ENCODE peak calls at places on chromosomes 12 and 14, in eight cellular contexts. B is NCI-H460, O is uterus, R is T follicular helper cell, U is AG20443, I is NCI-H1092 treated with DMSO at 0.1 percent for 48 hours, D is lower leg skin, N is AG04450. Z is an unnamed sample.

GRCh38 chr14:67541448-67542387 is 8.6 kb downstream of the PLEKHH1 start:
- DNase-seq in B (no peak), R (no peak), D (peak; percentile 39), U (no peak), I (no peak), N (no peak), O (no peak), Z (no peak)

GRCh38 chr14:69540654-69541335 is 33.9 kb downstream of the CCDC177 start:
- DNase-seq in O (no peak), N (no peak), D (no peak), R (no peak), U (no peak), B (no peak), I (no peak), Z (no peak)

GRCh38 chr14:91416744-91417133 is 881 bp downstream of the CCDC88C start:
- DNase-seq in I (no peak), R (no peak), U (no peak), D (no peak), B (no peak), N (no peak), O (no peak), Z (no peak)

GRCh38 chr12:93302331-93303229 is 75.1 kb upstream of the NUDT4 start:
- DNase-seq in N (peak; percentile 82), B (no peak), R (no peak), D (no peak), U (peak; percentile 47), O (no peak), I (no peak), Z (no peak)

GRCh38 chr14:93207468-93208308 is 632 bp downstream of the UBR7 start:
- DNase-seq in I (peak; percentile 61), O (peak; percentile 44), N (no peak), B (peak; percentile 65), R (no peak), D (no peak), U (peak; percentile 74), Z (peak; percentile 74)

GRCh38 chr14:87231336-87232026 is 761.5 kb downstream of the GALC start:
- DNase-seq in D (no peak), B (no peak), O (no peak), R (no peak), U (peak; percentile 19), I (no peak), N (no peak), Z (peak; percentile 4)

GRCh38 chr14:72975776-72976175 is 49.5 kb downstream of the DCAF4 start:
- DNase-seq in N (no peak), B (no peak), O (no peak), D (no peak), I (no peak), R (no peak), U (no peak), Z (no peak)

GRCh38 chr12:113961921-113962710 is 4.0 kb downstream of the RBM19 start:
- DNase-seq in O (no peak), R (no peak), B (no peak), I (no peak), U (peak; percentile 23), D (no peak), N (no peak), Z (no peak)

GRCh38 chr14:74437654-74438053 is 11.6 kb upstream of the SYNDIG1L start:
- DNase-seq in U (no peak), R (no peak), B (no peak), D (peak; percentile 18), I (no peak), O (no peak), N (no peak), Z (no peak)

Z was measured in GM03348.